ENCODE peak calls at places on chromosomes 12 and 14, in eight cellular contexts. E is NCI-H748 treated with DMSO at 0.1 percent for 48 hours; D is CD4-positive, alpha-beta T cell; X is activated T-cell treated with anti-CD3 and anti-CD28 coated beads, Interleukin-2, amount 50 U/mL, for 4 hours; N is stimulated activated CD4-positive, alpha-beta T cell treated with anti-CD3 and anti-CD28 coated beads, Interleukin-12 subunit alpha, Interleukin-12 subunit beta, amount 100 ng/mL, for 48 hours; V is IMR-90; C is NCI-H2081; J is germinal center. S is an unnamed sample.

GRCh38 chr14:56005580-56006053 is 112.6 kb upstream of the PELI2 start:
- DNase-seq in E (no peak), D (no peak), X (no peak), N (no peak), V (peak), C (no peak), J (no peak), S (no peak)

GRCh38 chr14:80117876-80118275 is 93.4 kb downstream of the DIO2 start:
- DNase-seq in E (no peak), D (no peak), X (no peak), N (no peak), V (no peak), C (peak), J (no peak), S (no peak)

GRCh38 chr12:124732275-124733075 is 131.2 kb downstream of the SCARB1 start:
- DNase-seq in E (no peak), D (no peak), X (no peak), N (no peak), V (no peak), C (no peak), J (no peak), S (no peak)

GRCh38 chr12:110249716-110250225 is 31.3 kb upstream of the ATP2A2 start:
- DNase-seq in E (no peak), D (no peak), X (no peak), N (no peak), V (no peak), C (no peak), J (no peak), S (no peak)

GRCh38 chr12:121786441-121786825 is 7.1 kb downstream of the RHOF start:
- DNase-seq in E (no peak), D (no peak), X (peak), N (no peak), V (peak), C (no peak), J (no peak), S (peak)

GRCh38 chr14:69049675-69050074 is 70.6 kb upstream of the ACTN1 start:
- DNase-seq in E (no peak), D (no peak), X (no peak), N (no peak), V (peak), C (no peak), J (no peak), S (no peak)

GRCh38 chr14:48027115-48027514 is 351.7 kb upstream of the MDGA2 start:
- DNase-seq in E (no peak), D (no peak), X (no peak), N (no peak), V (no peak), C (no peak), J (no peak), S (no peak)

GRCh38 chr12:51922762-51923505 is 15.6 kb downstream of the ACVRL1 start:
- DNase-seq in E (no peak), D (no peak), X (no peak), N (no peak), V (peak), C (no peak), J (no peak), S (peak)

GRCh38 chr14:101464310-101464983 is 96.8 kb upstream of the DIO3 start:
- DNase-seq in E (no peak), D (no peak), X (no peak), N (no peak), V (no peak), C (no peak), J (no peak), S (no peak)

GRCh38 chr14:105902131-105902898 is 375.9 kb downstream of the TMEM121 start:
- DNase-seq in E (no peak), D (no peak), X (no peak), N (no peak), V (no peak), C (no peak), J (no peak), S (no peak)

GRCh38 chr12:64550758-64551157 is 59.5 kb upstream of the RASSF3 start:
- DNase-seq in E (no peak), D (no peak), X (no peak), N (no peak), V (no peak), C (no peak), J (no peak), S (no peak)